ENCODE peak calls at places on chromosomes 11 and 22, in nine cellular contexts. One of them, this sample, is unnamed.

GRCh38 chr11:132866783-132867545 is 665.3 kb downstream of the OPCML start:
- DNase-seq in RWPE1: peak
- DNase-seq in anterior cingulate cortex: no peak
- DNase-seq in immature natural killer cell: no peak
- DNase-seq in activated CD8-positive, alpha-beta memory T cell treated with anti-CD3 and anti-CD28 coated beads for 1 hour: no peak
- DNase-seq in hypothalamus: no peak
- DNase-seq in CD4-positive, CD25-positive, alpha-beta regulatory T cell: no peak
- DNase-seq in activated T-cell treated with anti-CD3 and anti-CD28 coated beads, Interleukin-2, amount 50 U/mL, for 4 hours: no peak
- DNase-seq in body of pancreas: no peak
- DNase-seq in this sample: no peak

GRCh38 chr22:50014053-50014501 is 1.5 kb upstream of the IL17REL start:
- DNase-seq in RWPE1: no peak
- DNase-seq in hypothalamus: no peak
- DNase-seq in anterior cingulate cortex: no peak
- DNase-seq in CD4-positive, CD25-positive, alpha-beta regulatory T cell: no peak
- DNase-seq in body of pancreas: no peak
- DNase-seq in immature natural killer cell: no peak
- DNase-seq in activated CD8-positive, alpha-beta memory T cell treated with anti-CD3 and anti-CD28 coated beads for 1 hour: no peak
- DNase-seq in activated T-cell treated with anti-CD3 and anti-CD28 coated beads, Interleukin-2, amount 50 U/mL, for 4 hours: no peak
- DNase-seq in this sample: no peak

GRCh38 chr11:78351979-78352731 is 65.5 kb downstream of the GAB2 start:
- DNase-seq in activated T-cell treated with anti-CD3 and anti-CD28 coated beads, Interleukin-2, amount 50 U/mL, for 4 hours: no peak
- DNase-seq in RWPE1: no peak
- DNase-seq in hypothalamus: no peak
- DNase-seq in anterior cingulate cortex: no peak
- DNase-seq in body of pancreas: no peak
- DNase-seq in immature natural killer cell: no peak
- DNase-seq in activated CD8-positive, alpha-beta memory T cell treated with anti-CD3 and anti-CD28 coated beads for 1 hour: no peak
- DNase-seq in CD4-positive, CD25-positive, alpha-beta regulatory T cell: no peak
- DNase-seq in this sample: no peak

GRCh38 chr11:128587415-128587814 is at the start of gene ETS1:
- DNase-seq in anterior cingulate cortex: no peak
- DNase-seq in body of pancreas: peak
- DNase-seq in activated T-cell treated with anti-CD3 and anti-CD28 coated beads, Interleukin-2, amount 50 U/mL, for 4 hours: no peak
- DNase-seq in CD4-positive, CD25-positive, alpha-beta regulatory T cell: no peak
- DNase-seq in immature natural killer cell: no peak
- DNase-seq in hypothalamus: no peak
- DNase-seq in activated CD8-positive, alpha-beta memory T cell treated with anti-CD3 and anti-CD28 coated beads for 1 hour: no peak
- DNase-seq in RWPE1: peak
- DNase-seq in this sample: no peak

GRCh38 chr11:33197915-33198727 is 36.8 kb upstream of the CSTF3 start:
- DNase-seq in hypothalamus: no peak
- DNase-seq in RWPE1: no peak
- DNase-seq in activated CD8-positive, alpha-beta memory T cell treated with anti-CD3 and anti-CD28 coated beads for 1 hour: no peak
- DNase-seq in body of pancreas: no peak
- DNase-seq in anterior cingulate cortex: no peak
- DNase-seq in CD4-positive, CD25-positive, alpha-beta regulatory T cell: no peak
- DNase-seq in immature natural killer cell: no peak
- DNase-seq in activated T-cell treated with anti-CD3 and anti-CD28 coated beads, Interleukin-2, amount 50 U/mL, for 4 hours: no peak
- DNase-seq in this sample: no peak

GRCh38 chr22:44133161-44133560 is 47.6 kb upstream of the PARVG start:
- DNase-seq in hypothalamus: no peak
- DNase-seq in RWPE1: no peak
- DNase-seq in anterior cingulate cortex: no peak
- DNase-seq in activated T-cell treated with anti-CD3 and anti-CD28 coated beads, Interleukin-2, amount 50 U/mL, for 4 hours: no peak
- DNase-seq in activated CD8-positive, alpha-beta memory T cell treated with anti-CD3 and anti-CD28 coated beads for 1 hour: no peak
- DNase-seq in immature natural killer cell: no peak
- DNase-seq in CD4-positive, CD25-positive, alpha-beta regulatory T cell: no peak
- DNase-seq in body of pancreas: no peak
- DNase-seq in this sample: no peak

GRCh38 chr11:33773399-33774355 is 643 bp downstream of the FBXO3 start:
- DNase-seq in activated T-cell treated with anti-CD3 and anti-CD28 coated beads, Interleukin-2, amount 50 U/mL, for 4 hours: peak
- DNase-seq in body of pancreas: no peak
- DNase-seq in hypothalamus: peak
- DNase-seq in immature natural killer cell: peak
- DNase-seq in RWPE1: peak
- DNase-seq in CD4-positive, CD25-positive, alpha-beta regulatory T cell: peak
- DNase-seq in anterior cingulate cortex: no peak
- DNase-seq in activated CD8-positive, alpha-beta memory T cell treated with anti-CD3 and anti-CD28 coated beads for 1 hour: no peak
- DNase-seq in this sample: peak

GRCh38 chr22:48743601-48744282 is 1083.9 kb downstream of the BRD1 start:
- DNase-seq in RWPE1: no peak
- DNase-seq in body of pancreas: no peak
- DNase-seq in CD4-positive, CD25-positive, alpha-beta regulatory T cell: no peak
- DNase-seq in anterior cingulate cortex: no peak
- DNase-seq in activated T-cell treated with anti-CD3 and anti-CD28 coated beads, Interleukin-2, amount 50 U/mL, for 4 hours: no peak
- DNase-seq in activated CD8-positive, alpha-beta memory T cell treated with anti-CD3 and anti-CD28 coated beads for 1 hour: no peak
- DNase-seq in hypothalamus: no peak
- DNase-seq in immature natural killer cell: no peak
- DNase-seq in this sample: no peak

GRCh38 chr11:70862093-70862492 is 390.3 kb downstream of the SHANK2 start:
- DNase-seq in hypothalamus: no peak
- DNase-seq in CD4-positive, CD25-positive, alpha-beta regulatory T cell: no peak
- DNase-seq in RWPE1: no peak
- DNase-seq in immature natural killer cell: no peak
- DNase-seq in activated CD8-positive, alpha-beta memory T cell treated with anti-CD3 and anti-CD28 coated beads for 1 hour: no peak
- DNase-seq in anterior cingulate cortex: no peak
- DNase-seq in activated T-cell treated with anti-CD3 and anti-CD28 coated beads, Interleukin-2, amount 50 U/mL, for 4 hours: no peak
- DNase-seq in body of pancreas: no peak
- DNase-seq in this sample: no peak

GRCh38 chr11:123543796-123544195 is 110.6 kb downstream of the SCN3B start:
- DNase-seq in RWPE1: peak
- DNase-seq in CD4-positive, CD25-positive, alpha-beta regulatory T cell: no peak
- DNase-seq in activated T-cell treated with anti-CD3 and anti-CD28 coated beads, Interleukin-2, amount 50 U/mL, for 4 hours: no peak
- DNase-seq in anterior cingulate cortex: no peak
- DNase-seq in immature natural killer cell: no peak
- DNase-seq in activated CD8-positive, alpha-beta memory T cell treated with anti-CD3 and anti-CD28 coated beads for 1 hour: no peak
- DNase-seq in body of pancreas: no peak
- DNase-seq in hypothalamus: no peak
- DNase-seq in this sample: no peak

GRCh38 chr11:128367573-128367972 is 219.8 kb downstream of the ETS1 start:
- DNase-seq in anterior cingulate cortex: no peak
- DNase-seq in RWPE1: no peak
- DNase-seq in body of pancreas: no peak
- DNase-seq in activated CD8-positive, alpha-beta memory T cell treated with anti-CD3 and anti-CD28 coated beads for 1 hour: no peak
- DNase-seq in hypothalamus: no peak
- DNase-seq in immature natural killer cell: no peak
- DNase-seq in activated T-cell treated with anti-CD3 and anti-CD28 coated beads, Interleukin-2, amount 50 U/mL, for 4 hours: peak
- DNase-seq in CD4-positive, CD25-positive, alpha-beta regulatory T cell: peak
- DNase-seq in this sample: no peak

GRCh38 chr22:50537765-50538164 is 7.9 kb upstream of the KLHDC7B start:
- DNase-seq in anterior cingulate cortex: no peak
- DNase-seq in immature natural killer cell: no peak
- DNase-seq in activated T-cell treated with anti-CD3 and anti-CD28 coated beads, Interleukin-2, amount 50 U/mL, for 4 hours: no peak
- DNase-seq in CD4-positive, CD25-positive, alpha-beta regulatory T cell: no peak
- DNase-seq in activated CD8-positive, alpha-beta memory T cell treated with anti-CD3 and anti-CD28 coated beads for 1 hour: no peak
- DNase-seq in body of pancreas: no peak
- DNase-seq in RWPE1: no peak
- DNase-seq in hypothalamus: no peak
- DNase-seq in this sample: no peak

This sample was measured in KG1.